ENCODE peak calls at places on chromosomes 2 and 18, in seven cellular contexts. One of them, this sample, is unnamed. For H3K36me3, the result is how much of the 10 kb centered on the place peaks cover.

GRCh38 chr18:58998421-58999203 is 133.9 kb downstream of the ZNF532 start:
- DNase-seq in tibial nerve: peak
- DNase-seq in sigmoid colon: no peak
- DNase-seq in transverse colon: peak
- DNase-seq in HCT116: no peak
- DNase-seq in spleen: no peak
- DNase-seq in esophagus squamous epithelium: no peak
- DNase-seq in this sample: peak

GRCh38 chr2:139825726-139826125 is 1045.5 kb upstream of the NXPH2 start:
- DNase-seq in sigmoid colon: no peak
- DNase-seq in esophagus squamous epithelium: no peak
- DNase-seq in HCT116: no peak
- DNase-seq in tibial nerve: no peak
- DNase-seq in transverse colon: no peak
- DNase-seq in spleen: no peak
- DNase-seq in this sample: no peak

GRCh38 chr18:45413180-45413836 is 202.0 kb upstream of the SLC14A2 start:
- DNase-seq in tibial nerve: no peak
- DNase-seq in spleen: no peak
- DNase-seq in transverse colon: no peak
- DNase-seq in sigmoid colon: no peak
- DNase-seq in HCT116: no peak
- DNase-seq in esophagus squamous epithelium: no peak
- DNase-seq in this sample: no peak

GRCh38 chr2:222939208-222939846 is 78.5 kb downstream of the ACSL3 start:
- DNase-seq in tibial nerve: no peak
- DNase-seq in spleen: no peak
- DNase-seq in HCT116: peak
- DNase-seq in transverse colon: peak
- DNase-seq in esophagus squamous epithelium: no peak
- DNase-seq in sigmoid colon: no peak
- DNase-seq in this sample: no peak

GRCh38 chr2:174774828-174775227 is 10.6 kb upstream of the CHRNA1 start:
- DNase-seq in transverse colon: no peak
- DNase-seq in tibial nerve: no peak
- DNase-seq in esophagus squamous epithelium: no peak
- DNase-seq in sigmoid colon: no peak
- DNase-seq in spleen: no peak
- DNase-seq in HCT116: no peak
- DNase-seq in this sample: no peak

GRCh38 chr2:151861171-151861570 is 33.0 kb upstream of the ARL5A start:
- DNase-seq in HCT116: no peak
- DNase-seq in tibial nerve: no peak
- DNase-seq in sigmoid colon: no peak
- DNase-seq in spleen: no peak
- DNase-seq in esophagus squamous epithelium: no peak
- DNase-seq in transverse colon: no peak
- DNase-seq in this sample: no peak

GRCh38 chr2:237603718-237604362 is 13.3 kb upstream of the RAB17 start:
- DNase-seq in sigmoid colon: no peak
- DNase-seq in spleen: no peak
- DNase-seq in esophagus squamous epithelium: no peak
- DNase-seq in tibial nerve: no peak
- DNase-seq in transverse colon: peak
- DNase-seq in HCT116: no peak
- DNase-seq in this sample: no peak

GRCh38 chr18:48270929-48271328 is 138.3 kb downstream of the ZBTB7C start:
- DNase-seq in spleen: no peak
- DNase-seq in tibial nerve: no peak
- DNase-seq in HCT116: no peak
- DNase-seq in transverse colon: no peak
- DNase-seq in esophagus squamous epithelium: no peak
- DNase-seq in sigmoid colon: no peak
- DNase-seq in this sample: no peak

GRCh38 chr18:48643262-48643661 is 104.4 kb downstream of the CTIF start:
- DNase-seq in tibial nerve: no peak
- DNase-seq in spleen: no peak
- DNase-seq in sigmoid colon: no peak
- DNase-seq in esophagus squamous epithelium: no peak
- DNase-seq in HCT116: no peak
- DNase-seq in transverse colon: no peak
- DNase-seq in this sample: no peak

GRCh38 chr2:44543773-44544725 is 182.3 kb downstream of the CAMKMT start:
- DNase-seq in sigmoid colon: no peak
- DNase-seq in tibial nerve: no peak
- DNase-seq in esophagus squamous epithelium: no peak
- DNase-seq in transverse colon: no peak
- DNase-seq in HCT116: no peak
- DNase-seq in spleen: no peak
- DNase-seq in this sample: no peak

GRCh38 chr2:237616373-237617304 is 10.7 kb upstream of the LRRFIP1 start:
- DNase-seq in tibial nerve: no peak
- DNase-seq in transverse colon: no peak
- DNase-seq in HCT116: no peak
- DNase-seq in esophagus squamous epithelium: no peak
- DNase-seq in sigmoid colon: no peak
- DNase-seq in spleen: no peak
- DNase-seq in this sample: no peak

GRCh38 chr2:11457935-11458334 is 8.0 kb downstream of the E2F6 start:
- DNase-seq in HCT116: no peak
- DNase-seq in transverse colon: no peak
- DNase-seq in esophagus squamous epithelium: no peak
- DNase-seq in spleen: no peak
- DNase-seq in tibial nerve: no peak
- DNase-seq in sigmoid colon: no peak
- DNase-seq in this sample: no peak

GRCh38 chr2:207599641-207600040 is 25.6 kb downstream of the METTL21A start:
- DNase-seq in tibial nerve: no peak
- DNase-seq in spleen: no peak
- DNase-seq in esophagus squamous epithelium: no peak
- DNase-seq in sigmoid colon: no peak
- DNase-seq in HCT116: no peak
- DNase-seq in transverse colon: no peak
- DNase-seq in this sample: no peak

GRCh38 chr2:31383471-31384153 is 30.9 kb downstream of the XDH start:
- DNase-seq in sigmoid colon: no peak
- DNase-seq in HCT116: no peak
- DNase-seq in esophagus squamous epithelium: no peak
- DNase-seq in tibial nerve: no peak
- DNase-seq in transverse colon: no peak
- DNase-seq in spleen: no peak
- DNase-seq in this sample: no peak

GRCh38 chr18:45839415-45840395 is 14.2 kb downstream of the SIGLEC15 start:
- DNase-seq in tibial nerve: no peak
- DNase-seq in esophagus squamous epithelium: no peak
- DNase-seq in sigmoid colon: no peak
- DNase-seq in HCT116: peak
- DNase-seq in transverse colon: no peak
- DNase-seq in spleen: peak
- DNase-seq in this sample: no peak

GRCh38 chr18:23291456-23292205 is 156.3 kb downstream of the CABLES1 start:
- DNase-seq in transverse colon: no peak
- DNase-seq in HCT116: peak
- DNase-seq in sigmoid colon: no peak
- DNase-seq in tibial nerve: no peak
- DNase-seq in spleen: no peak
- DNase-seq in esophagus squamous epithelium: no peak
- DNase-seq in this sample: no peak

GRCh38 chr2:27353762-27354596 is 2.6 kb downstream of the GTF3C2 start:
- DNase-seq in transverse colon: no peak
- DNase-seq in tibial nerve: no peak
- DNase-seq in sigmoid colon: no peak
- DNase-seq in esophagus squamous epithelium: no peak
- DNase-seq in spleen: no peak
- DNase-seq in HCT116: no peak
- DNase-seq in this sample: no peak

GRCh38 chr2:15311926-15312325 is 249.2 kb downstream of the NBAS start:
- DNase-seq in esophagus squamous epithelium: no peak
- DNase-seq in sigmoid colon: no peak
- DNase-seq in transverse colon: no peak
- DNase-seq in spleen: no peak
- DNase-seq in HCT116: no peak
- DNase-seq in tibial nerve: no peak
- DNase-seq in this sample: no peak

GRCh38 chr18:79596451-79597175 is 83.0 kb upstream of the CTDP1 start:
- DNase-seq in spleen: peak
- DNase-seq in tibial nerve: no peak
- DNase-seq in transverse colon: peak
- DNase-seq in HCT116: no peak
- DNase-seq in esophagus squamous epithelium: no peak
- DNase-seq in sigmoid colon: peak
- DNase-seq in this sample: peak

GRCh38 chr2:131054488-131054887 is 38.8 kb downstream of the FAM168B start:
- DNase-seq in tibial nerve: no peak
- DNase-seq in sigmoid colon: no peak
- DNase-seq in HCT116: no peak
- DNase-seq in esophagus squamous epithelium: no peak
- DNase-seq in transverse colon: no peak
- DNase-seq in spleen: no peak
- DNase-seq in this sample: no peak
- H3K36me3 ChIP-seq in tibial nerve: under half
- H3K36me3 ChIP-seq in sigmoid colon: under half
- H3K36me3 ChIP-seq in HCT116: under half
- H3K36me3 ChIP-seq in esophagus squamous epithelium: under half
- H3K36me3 ChIP-seq in transverse colon: half or more
- H3K36me3 ChIP-seq in spleen: half or more
- H3K36me3 ChIP-seq in this sample: under half

GRCh38 chr2:241490825-241491505 is 17.4 kb downstream of the STK25 start:
- DNase-seq in spleen: no peak
- DNase-seq in tibial nerve: no peak
- DNase-seq in transverse colon: no peak
- DNase-seq in sigmoid colon: no peak
- DNase-seq in HCT116: no peak
- DNase-seq in esophagus squamous epithelium: no peak
- DNase-seq in this sample: no peak
- TF ChIP-seq POLR2A in spleen: no peak
- TF ChIP-seq POLR2A in tibial nerve: no peak
- TF ChIP-seq POLR2A in transverse colon: no peak
- TF ChIP-seq POLR2A in sigmoid colon: no peak
- TF ChIP-seq POLR2A in HCT116: no peak
- TF ChIP-seq POLR2A in esophagus squamous epithelium: no peak
- TF ChIP-seq POLR2A in this sample: no peak

GRCh38 chr2:28991021-28991420 is 9.9 kb downstream of the TOGARAM2 start:
- DNase-seq in esophagus squamous epithelium: no peak
- DNase-seq in transverse colon: peak
- DNase-seq in sigmoid colon: peak
- DNase-seq in HCT116: no peak
- DNase-seq in spleen: no peak
- DNase-seq in tibial nerve: no peak
- DNase-seq in this sample: peak
- H3K36me3 ChIP-seq in esophagus squamous epithelium: under half
- H3K36me3 ChIP-seq in transverse colon: under half
- H3K36me3 ChIP-seq in sigmoid colon: under half
- H3K36me3 ChIP-seq in HCT116: under half
- H3K36me3 ChIP-seq in spleen: under half
- H3K36me3 ChIP-seq in tibial nerve: under half
- H3K36me3 ChIP-seq in this sample: under half

DNA sequence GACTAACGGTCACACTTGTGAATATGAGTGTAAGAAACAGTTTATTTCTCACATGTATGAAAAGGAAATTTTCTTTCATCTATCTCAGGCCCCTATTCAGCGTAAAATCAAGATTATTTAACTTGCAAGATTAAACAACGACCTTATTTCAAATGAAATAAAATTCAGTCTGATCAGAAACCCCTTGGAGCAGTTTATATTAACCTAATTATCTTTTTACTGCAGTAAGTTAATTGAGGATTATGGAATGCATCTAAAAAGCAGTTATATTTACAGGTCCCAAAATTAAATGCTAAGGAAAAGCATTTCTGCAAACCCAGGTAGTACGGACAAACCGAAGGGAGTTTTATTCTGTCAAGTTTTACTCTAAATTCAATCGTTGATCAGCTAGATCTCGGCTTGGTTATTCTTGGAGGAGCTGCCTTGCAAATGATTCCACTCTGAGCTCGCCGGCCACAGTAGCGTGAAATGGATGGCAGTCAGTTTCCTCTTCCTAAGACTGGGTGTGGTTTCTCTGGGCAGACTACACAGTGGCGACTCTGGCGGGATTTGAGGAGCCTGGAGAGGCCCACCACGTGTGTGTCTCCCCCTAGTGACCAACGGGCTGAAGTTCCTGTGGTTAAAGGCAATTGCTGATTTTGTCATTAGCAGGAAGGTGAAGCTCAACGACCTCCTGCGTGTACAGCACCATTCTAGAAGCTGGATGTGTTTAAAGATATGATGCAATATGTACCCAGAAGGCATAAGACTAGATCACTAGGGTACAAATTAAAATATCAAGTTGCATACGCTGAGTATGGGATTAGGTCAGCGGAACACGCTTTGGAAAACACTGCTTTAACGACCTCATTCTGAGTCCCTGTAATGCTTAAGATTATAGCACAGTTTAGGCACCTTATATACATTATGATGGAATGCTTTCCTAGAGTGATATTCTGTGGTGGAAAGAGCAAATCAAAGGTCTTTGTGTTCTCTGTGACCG is 36.4 kb downstream of the PRKRA start:
- DNase-seq in esophagus squamous epithelium: peak
- DNase-seq in spleen: peak
- DNase-seq in HCT116: peak
- DNase-seq in tibial nerve: peak
- DNase-seq in sigmoid colon: peak
- DNase-seq in transverse colon: peak
- DNase-seq in this sample: peak
- TF ChIP-seq POLR2A in esophagus squamous epithelium: no peak
- TF ChIP-seq POLR2A in spleen: no peak
- TF ChIP-seq POLR2A in HCT116: peak
- TF ChIP-seq POLR2A in tibial nerve: peak
- TF ChIP-seq POLR2A in sigmoid colon: no peak
- TF ChIP-seq POLR2A in transverse colon: no peak
- TF ChIP-seq POLR2A in this sample: no peak

DNA sequence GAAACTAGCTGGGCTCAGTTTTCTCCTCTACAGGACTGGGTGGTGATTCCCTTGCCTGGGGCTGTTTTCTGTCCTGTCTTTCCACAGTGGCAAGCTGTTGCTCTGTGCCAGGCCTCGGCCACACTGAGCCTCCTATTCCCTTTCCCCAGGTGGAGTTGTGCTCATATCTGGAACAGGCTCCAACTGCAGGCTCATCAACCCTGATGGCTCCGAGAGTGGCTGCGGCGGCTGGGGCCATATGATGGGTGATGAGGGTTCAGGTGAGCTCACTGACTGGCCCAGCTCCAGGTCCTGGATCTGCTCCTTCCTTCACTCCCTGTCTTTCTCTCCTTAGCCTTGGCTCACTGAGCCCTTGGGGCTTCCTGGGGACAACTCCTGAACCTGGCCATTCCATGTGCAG is 4.0 kb downstream of the NAGK start:
- DNase-seq in esophagus squamous epithelium: no peak
- DNase-seq in spleen: peak
- DNase-seq in sigmoid colon: peak
- DNase-seq in tibial nerve: no peak
- DNase-seq in transverse colon: no peak
- DNase-seq in HCT116: no peak
- DNase-seq in this sample: no peak
- H3K36me3 ChIP-seq in esophagus squamous epithelium: under half
- H3K36me3 ChIP-seq in spleen: under half
- H3K36me3 ChIP-seq in sigmoid colon: under half
- H3K36me3 ChIP-seq in tibial nerve: under half
- H3K36me3 ChIP-seq in transverse colon: under half
- H3K36me3 ChIP-seq in HCT116: under half
- H3K36me3 ChIP-seq in this sample: under half